ENCODE peak calls at places on chromosomes 6 and 20, in ten cellular contexts. I is GM12878, M is prostate gland, J is stomach, X is vagina, F is esophagus muscularis mucosa, L is GM23338, Z is transverse colon, H is breast epithelium, K is HCT116. R is an unnamed sample.

GRCh38 chr6:89357390-89357789 is 4.9 kb upstream of the UBE2J1 start:
- DNase-seq in I (peak; percentile 87), M (no peak), J (no peak), X (no peak), F (no peak), L (no peak), Z (peak; percentile 40), H (no peak), K (no peak), R (no peak)

GRCh38 chr20:46240065-46240464 is 68.2 kb downstream of the CDH22 start:
- DNase-seq in I (no peak), M (no peak), J (no peak), X (no peak), F (no peak), L (no peak), Z (no peak), H (no peak), K (no peak), R (no peak)

GRCh38 chr6:5501837-5502236 is 240.5 kb downstream of the FARS2 start:
- DNase-seq in I (no peak), M (no peak), J (no peak), X (no peak), F (no peak), L (no peak), Z (no peak), H (no peak), K (no peak), R (no peak)

GRCh38 chr20:13002256-13002655 is 6.5 kb upstream of the SPTLC3 start:
- DNase-seq in I (no peak), M (no peak), J (no peak), X (no peak), F (no peak), L (no peak), Z (no peak), H (no peak), K (no peak), R (no peak)

GRCh38 chr20:25280051-25280573 is 32.2 kb downstream of the PYGB start:
- DNase-seq in I (no peak), M (peak; percentile 98), J (peak; percentile 79), X (no peak), F (no peak), L (no peak), Z (peak; percentile 29), H (peak; percentile 87), K (no peak), R (peak; percentile 82)

GRCh38 chr20:63682384-63683139 is 13.9 kb upstream of the TNFRSF6B start:
- DNase-seq in I (no peak), M (no peak), J (peak; percentile 68), X (no peak), F (no peak), L (no peak), Z (peak; percentile 53), H (peak; percentile 72), K (peak; percentile 97), R (peak; percentile 92)

GRCh38 chr20:3483784-3484183 is 13.0 kb downstream of the ATRN start:
- DNase-seq in I (no peak), M (no peak), J (no peak), X (no peak), F (no peak), L (no peak), Z (no peak), H (no peak), K (no peak), R (no peak)

GRCh38 chr6:156131221-156131903 is 645.8 kb upstream of the ARID1B start:
- DNase-seq in I (peak; percentile 1), M (no peak), J (no peak), X (no peak), F (peak; percentile 86), L (no peak), Z (peak; percentile 14), H (no peak), K (no peak), R (no peak)

GRCh38 chr6:9583946-9584345 is 830.9 kb downstream of the TFAP2A start:
- DNase-seq in I (no peak), M (no peak), J (no peak), X (no peak), F (no peak), L (no peak), Z (no peak), H (no peak), K (no peak), R (no peak)

GRCh38 chr20:14406495-14406894 is 69.1 kb upstream of the FLRT3 start:
- DNase-seq in I (no peak), M (no peak), J (no peak), X (no peak), F (no peak), L (no peak), Z (no peak), H (no peak), K (no peak), R (no peak)

GRCh38 chr20:48722737-48723191 is 105.0 kb downstream of the PREX1 start:
- DNase-seq in I (no peak), M (peak; percentile 32), J (peak; percentile 74), X (no peak), F (no peak), L (peak; percentile 18), Z (no peak), H (no peak), K (no peak), R (peak; percentile 63)

GRCh38 chr20:48722002-48722731 is 105.6 kb downstream of the PREX1 start:
- DNase-seq in I (no peak), M (no peak), J (peak; percentile 38), X (no peak), F (no peak), L (no peak), Z (peak; percentile 33), H (no peak), K (no peak), R (no peak)

GRCh38 chr20:48720256-48721020 is 107.4 kb downstream of the PREX1 start:
- DNase-seq in I (no peak), M (no peak), J (no peak), X (no peak), F (no peak), L (no peak), Z (no peak), H (no peak), K (no peak), R (no peak)

GRCh38 chr20:48719598-48720255 is 108.1 kb downstream of the PREX1 start:
- DNase-seq in I (no peak), M (no peak), J (no peak), X (no peak), F (no peak), L (no peak), Z (no peak), H (no peak), K (no peak), R (no peak)

GRCh38 chr20:48721324-48722001 is 106.3 kb downstream of the PREX1 start:
- DNase-seq in I (no peak), M (no peak), J (no peak), X (no peak), F (no peak), L (no peak), Z (no peak), H (no peak), K (no peak), R (no peak)
- TF ChIP-seq POLR2AphosphoS5 in I (no peak), M (no peak), J (no peak), X (no peak), F (no peak), L (no peak), Z (no peak), H (no peak), K (no peak), R (no peak)

DNA sequence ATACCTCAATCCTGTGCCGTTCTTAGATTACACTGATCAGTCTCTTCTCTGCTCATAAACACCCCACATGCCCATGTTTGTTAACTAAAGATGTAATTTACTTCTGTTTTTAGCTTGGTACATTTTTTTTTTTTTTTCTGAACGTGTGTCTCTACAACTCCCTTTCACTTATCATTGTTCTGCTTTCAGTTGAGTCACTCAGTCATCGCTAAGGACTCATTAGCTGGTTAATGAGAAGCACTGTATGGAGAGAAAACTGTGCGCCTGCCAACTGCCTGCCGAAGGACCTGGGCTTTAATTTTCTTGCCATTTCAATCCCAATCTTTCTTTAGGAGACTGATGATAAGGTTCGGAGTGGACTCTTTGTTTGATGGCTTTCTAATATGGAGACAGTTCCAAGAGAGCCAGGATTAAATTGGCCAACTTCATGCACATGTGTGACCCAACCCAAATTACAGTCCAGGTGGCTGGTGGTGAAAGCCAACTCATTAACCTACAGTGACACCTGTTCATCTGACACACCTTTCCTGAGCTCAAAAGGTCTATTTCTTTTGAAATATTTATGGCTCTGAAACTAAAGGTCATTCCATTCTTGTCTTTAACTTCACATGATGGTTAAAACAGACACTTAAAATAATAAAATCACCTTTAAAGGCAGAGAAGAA is 334.2 kb downstream of the BCKDHB start:
- DNase-seq in I (no peak), M (no peak), J (no peak), X (no peak), F (no peak), L (no peak), Z (peak; percentile 13), H (no peak), K (no peak), R (no peak)
- H3K4me3 ChIP-seq in I (no peak overlapping the region), M (no peak overlapping the region), J (no peak overlapping the region), X (no peak overlapping the region), F (no peak overlapping the region), L (no peak overlapping the region), Z (no peak overlapping the region), H (no peak overlapping the region), K (no peak overlapping the region), R (no peak overlapping the region)

GRCh38 chr6:39191236-39191930 is 37.9 kb downstream of the KCNK5 start:
- DNase-seq in I (no peak), M (no peak), J (no peak), X (no peak), F (no peak), L (no peak), Z (peak; percentile 47), H (no peak), K (no peak), R (no peak)

GRCh38 chr6:39193201-39193791 is 36.0 kb downstream of the KCNK5 start:
- DNase-seq in I (no peak), M (no peak), J (no peak), X (no peak), F (no peak), L (no peak), Z (no peak), H (no peak), K (no peak), R (peak; percentile 83)

GRCh38 chr6:39194466-39194865 is 34.8 kb downstream of the KCNK5 start:
- DNase-seq in I (no peak), M (no peak), J (no peak), X (no peak), F (no peak), L (no peak), Z (no peak), H (no peak), K (no peak), R (no peak)

GRCh38 chr6:39190545-39191235 is 38.6 kb downstream of the KCNK5 start:
- DNase-seq in I (no peak), M (no peak), J (no peak), X (no peak), F (no peak), L (no peak), Z (no peak), H (no peak), K (no peak), R (no peak)

GRCh38 chr6:39192736-39193135 is 36.5 kb downstream of the KCNK5 start:
- DNase-seq in I (no peak), M (no peak), J (no peak), X (no peak), F (no peak), L (no peak), Z (no peak), H (no peak), K (no peak), R (no peak)
- H3K4me1 ChIP-seq in I (no peaks in the 10 kb centered on the region), M (no peaks in the 10 kb centered on the region), J (no peaks in the 10 kb centered on the region), X (no peaks in the 10 kb centered on the region), F (no peaks in the 10 kb centered on the region), L (peaks cover 4% of the 10 kb centered on the region), Z (peaks cover 19% of the 10 kb centered on the region), H (no peaks in the 10 kb centered on the region), K (peaks cover 14% of the 10 kb centered on the region), R (no peaks in the 10 kb centered on the region)

GRCh38 chr6:15519681-15520080 is 143.1 kb downstream of the DTNBP1 start:
- DNase-seq in I (no peak), M (no peak), J (no peak), X (no peak), F (no peak), L (no peak), Z (no peak), H (no peak), K (no peak), R (peak; percentile 34)
- TF ChIP-seq POLR2AphosphoS5 in I (no peak), M (no peak), J (no peak), X (no peak), F (no peak), L (no peak), Z (no peak), H (no peak), K (no peak), R (no peak)

R was measured in sigmoid colon.